ENCODE peak calls at places on chromosomes 4 and X, in four cellular contexts. G is RWPE2, Z is sigmoid colon, T is A549. N is an unnamed sample.

GRCh38 chr4:101451086-101451485 is 103.8 kb upstream of the PPP3CA start:
- DNase-seq in G (no peak), Z (no peak), T (no peak), N (no peak)

GRCh38 chrX:85544609-85545008 is 165.1 kb upstream of the POF1B start:
- DNase-seq in G (no peak), Z (no peak), T (no peak), N (no peak)

GRCh38 chr4:11223261-11223660 is 205.4 kb downstream of the HS3ST1 start:
- DNase-seq in G (no peak), Z (no peak), T (no peak), N (no peak)

GRCh38 chr4:13966241-13967195 is 339.0 kb upstream of the BOD1L1 start:
- DNase-seq in G (no peak), Z (no peak), T (no peak), N (no peak)

GRCh38 chr4:56863441-56864129 is 42.1 kb upstream of the SPINK2 start:
- DNase-seq in G (no peak), Z (no peak), T (no peak), N (peak)

GRCh38 chr4:992297-993110 is 700 bp downstream of the SLC26A1 start:
- DNase-seq in G (no peak), Z (no peak), T (peak), N (no peak)

GRCh38 chrX:72122621-72123275 is 9.0 kb downstream of the RTL5 start:
- DNase-seq in G (no peak), Z (peak), T (no peak), N (no peak)

GRCh38 chr4:42995343-42995944 is 102.9 kb downstream of the GRXCR1 start:
- DNase-seq in G (no peak), Z (no peak), T (peak), N (no peak)

GRCh38 chr4:156959298-156959702 is 12.3 kb downstream of the PDGFC start:
- DNase-seq in G (no peak), Z (no peak), T (no peak), N (no peak)

GRCh38 chrX:24542756-24543155 is 77.7 kb downstream of the PDK3 start:
- DNase-seq in G (no peak), Z (no peak), T (no peak), N (no peak)

GRCh38 chr4:127965803-127966175 is 583 bp downstream of the ABHD18 start:
- DNase-seq in G (peak), Z (peak), T (peak), N (no peak)

GRCh38 chr4:78428996-78429395 is 122.6 kb upstream of the ANXA3 start:
- DNase-seq in G (no peak), Z (no peak), T (no peak), N (no peak)

GRCh38 chr4:41436365-41437263 is 101.3 kb upstream of the LIMCH1 start:
- DNase-seq in G (no peak), Z (no peak), T (no peak), N (no peak)

GRCh38 chr4:85084371-85085170 is 118.1 kb upstream of the WDFY3 start:
- DNase-seq in G (no peak), Z (no peak), T (peak), N (no peak)

GRCh38 chrX:634306-634958 is 3.8 kb downstream of the SHOX start:
- DNase-seq in G (no peak), Z (peak), T (no peak), N (no peak)

GRCh38 chr4:138773321-138773720 is 242.3 kb upstream of the NOCT start:
- DNase-seq in G (no peak), Z (no peak), T (no peak), N (no peak)

GRCh38 chrX:150934453-150934852 is 36.0 kb upstream of the CD99L2 start:
- DNase-seq in G (no peak), Z (peak), T (peak), N (no peak)

GRCh38 chr4:48261288-48261687 is 8.3 kb downstream of the TEC start:
- DNase-seq in G (no peak), Z (no peak), T (no peak), N (no peak)

GRCh38 chr4:120452006-120452405 is 385.4 kb upstream of the MAD2L1 start:
- DNase-seq in G (no peak), Z (no peak), T (no peak), N (no peak)

GRCh38 chr4:3287972-3288570 is 4.8 kb upstream of the RGS12 start:
- DNase-seq in G (no peak), Z (peak), T (no peak), N (no peak)

GRCh38 chrX:124534530-124534929 is 188.2 kb downstream of the SH2D1A start:
- DNase-seq in G (no peak), Z (no peak), T (no peak), N (no peak)

GRCh38 chr4:155526452-155527169 is 140.0 kb upstream of the GUCY1A1 start:
- DNase-seq in G (no peak), Z (no peak), T (no peak), N (no peak)

GRCh38 chrX:18674417-18674787 is 2.5 kb upstream of the RS1 start:
- DNase-seq in G (no peak), Z (peak), T (no peak), N (no peak)

GRCh38 chrX:316351-317325 is 2.0 kb downstream of the GTPBP6 start:
- DNase-seq in G (peak), Z (peak), T (no peak), N (peak)

GRCh38 chr4:38964942-38965775 is 67.0 kb downstream of the TMEM156 start:
- DNase-seq in G (no peak), Z (no peak), T (no peak), N (no peak)

GRCh38 chr4:78057135-78057599 is at the start of gene FRAS1:
- DNase-seq in G (no peak), Z (peak), T (peak), N (peak)

DNA sequence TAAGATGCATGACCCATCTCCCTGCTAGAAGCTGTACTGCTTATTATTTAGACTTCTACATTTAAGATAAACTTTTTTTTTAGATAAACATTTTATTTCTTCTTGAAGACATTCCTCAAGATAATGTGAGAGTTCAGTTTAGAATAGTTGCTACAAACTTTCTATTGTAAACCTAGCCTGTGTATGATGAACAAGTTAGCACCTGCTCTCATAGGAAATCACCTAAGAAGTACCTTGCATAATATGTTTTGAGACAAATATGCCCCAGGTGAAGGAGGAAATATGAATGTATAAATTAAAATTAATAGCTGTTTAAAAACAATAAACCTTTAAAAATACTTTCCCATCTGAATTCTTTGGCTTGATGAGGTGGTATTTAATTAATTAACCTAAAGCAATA is 35.6 kb downstream of the RASGEF1B start:
- DNase-seq in G (no peak), Z (no peak), T (no peak), N (no peak)
- TF ChIP-seq CTCF in G (no peak), Z (no peak), T (no peak), N (no peak)

GRCh38 chrX:74291964-74292891 is 11.8 kb upstream of the ZCCHC13 start:
- DNase-seq in G (peak), Z (peak), T (peak), N (no peak)

GRCh38 chrX:74284391-74284952 is 19.5 kb upstream of the ZCCHC13 start:
- DNase-seq in G (no peak), Z (no peak), T (no peak), N (no peak)

GRCh38 chrX:74291577-74291963 is 12.4 kb upstream of the ZCCHC13 start:
- DNase-seq in G (no peak), Z (no peak), T (no peak), N (no peak)

DNA sequence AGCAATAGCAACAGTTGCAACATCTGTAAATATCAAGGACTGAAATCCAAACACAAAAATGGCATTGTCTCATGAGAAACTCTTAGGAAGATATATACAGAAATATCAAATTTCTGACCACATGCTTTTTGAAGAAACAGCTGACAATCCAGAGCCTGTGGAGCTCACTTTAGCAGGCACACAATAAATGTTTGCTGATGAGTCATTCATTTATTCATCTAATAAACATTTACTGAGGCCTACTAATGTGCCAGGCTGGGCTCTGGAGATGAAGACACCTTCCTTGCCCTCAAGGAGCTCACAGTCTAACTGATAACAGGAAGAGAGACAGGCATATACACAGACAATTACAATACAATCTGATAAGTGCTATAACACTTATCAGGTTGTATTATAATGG is 17.0 kb upstream of the ZCCHC13 start:
- DNase-seq in G (no peak), Z (no peak), T (peak), N (no peak)
- TF ChIP-seq CTCF in G (no peak), Z (no peak), T (no peak), N (no peak)

GRCh38 chrX:39162322-39162721 is 361.1 kb downstream of the MID1IP1 start:
- DNase-seq in G (no peak), Z (no peak), T (no peak), N (no peak)
- TF ChIP-seq CTCF in G (no peak), Z (no peak), T (no peak), N (peak)

DNA sequence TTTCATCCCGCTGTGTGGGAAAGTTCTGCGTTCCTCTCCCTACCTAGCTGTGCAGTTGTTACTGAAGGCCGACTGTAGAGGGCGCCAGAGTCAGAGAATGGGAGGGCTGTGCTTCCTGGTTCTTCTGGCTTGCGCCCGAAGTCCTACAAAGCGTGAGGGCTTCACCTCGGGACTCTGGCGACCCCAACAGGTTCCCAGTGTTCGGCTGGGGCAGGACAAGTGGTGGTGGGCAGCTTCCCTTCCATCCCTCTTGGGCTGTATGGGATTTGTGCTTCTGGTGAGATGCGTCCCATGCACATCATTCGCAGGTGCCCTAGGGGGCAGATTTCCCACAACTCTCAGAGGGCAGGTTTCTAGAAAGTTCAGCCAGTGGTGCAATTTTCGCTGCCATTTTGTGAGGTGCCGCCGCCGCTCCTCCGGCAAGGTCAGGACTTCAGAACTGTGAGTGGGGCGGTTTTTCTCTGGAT is 27.3 kb downstream of the CT45A3 start:
- DNase-seq in G (no peak), Z (no peak), T (peak), N (peak)
- TF ChIP-seq CTCF in G (peak), Z (no peak), T (peak), N (peak)

GRCh38 chr4:165784672-165785071 is 88.4 kb upstream of the TLL1 start:
- DNase-seq in G (no peak), Z (no peak), T (no peak), N (no peak)
- TF ChIP-seq CTCF in G (no peak), Z (no peak), T (no peak), N (no peak)

N was measured in chondrocyte.